ENCODE peak calls at places on chromosomes 1 and 21, in ten cellular contexts. R is stimulated activated CD4-positive, alpha-beta T cell treated with anti-CD3 and anti-CD28 coated beads, Interleukin-4, amount 100 ng/mL, for 1 hour; L is epithelial cell of proximal tubule; P is lung; B is AG10803; N is activated CD8-positive, alpha-beta memory T cell treated with anti-CD3 and anti-CD28 coated beads, Interleukin-2, amount 50 U/mL, for 48 hours; I is astrocyte; K is A549; A is RCC 7860; J is HCT116. E is an unnamed sample.

GRCh38 chr1:1677718-1678580 is 14.6 kb downstream of the SLC35E2B start:
- DNase-seq in J (no peak), R (peak), L (no peak), P (no peak), A (no peak), B (no peak), K (no peak), N (peak), I (no peak), E (no peak)

GRCh38 chr1:46606255-46606965 is 2.3 kb upstream of the MKNK1 start:
- DNase-seq in P (no peak), K (no peak), N (no peak), L (no peak), R (no peak), I (peak), J (no peak), B (no peak), A (peak), E (no peak)

GRCh38 chr1:212916395-212917133 is 33.8 kb upstream of the VASH2 start:
- DNase-seq in J (no peak), B (peak), P (peak), A (no peak), L (no peak), N (no peak), K (no peak), R (no peak), I (peak), E (no peak)

GRCh38 chr1:173187838-173188237 is 19.3 kb downstream of the TNFSF4 start:
- DNase-seq in J (no peak), P (no peak), N (no peak), R (no peak), L (no peak), A (no peak), K (no peak), I (no peak), B (no peak), E (no peak)

GRCh38 chr1:68116643-68117235 is 66.3 kb upstream of the DIRAS3 start:
- DNase-seq in N (peak), A (peak), P (peak), J (peak), B (peak), K (peak), R (peak), I (no peak), L (no peak), E (peak)

GRCh38 chr1:226956942-226957713 is 17.0 kb downstream of the COQ8A start:
- DNase-seq in N (no peak), K (no peak), P (no peak), I (no peak), J (no peak), A (no peak), R (no peak), L (no peak), B (no peak), E (no peak)

GRCh38 chr21:41634858-41635257 is 126.9 kb upstream of the TMPRSS2 start:
- DNase-seq in B (peak), N (no peak), K (no peak), R (no peak), L (no peak), P (no peak), A (peak), J (no peak), I (peak), E (no peak)

GRCh38 chr1:215151841-215152240 is 69.3 kb downstream of the KCNK2 start:
- DNase-seq in J (no peak), P (no peak), K (no peak), L (no peak), N (no peak), A (no peak), R (no peak), I (no peak), B (no peak), E (no peak)

GRCh38 chr1:218496561-218496960 is 151.4 kb downstream of the TGFB2 start:
- DNase-seq in N (no peak), A (peak), J (peak), P (no peak), L (peak), B (peak), R (no peak), I (peak), K (peak), E (no peak)

GRCh38 chr1:229280037-229280828 is 9.3 kb downstream of the RAB4A start:
- DNase-seq in P (no peak), J (no peak), N (no peak), I (no peak), L (no peak), R (no peak), B (no peak), A (no peak), K (no peak), E (no peak)

GRCh38 chr1:25099343-25099951 is 132.9 kb downstream of the SYF2 start:
- DNase-seq in J (no peak), N (no peak), P (no peak), K (no peak), A (no peak), B (no peak), L (no peak), R (no peak), I (no peak), E (no peak)

GRCh38 chr1:53038565-53038964 is 23.4 kb upstream of the PODN start:
- DNase-seq in N (no peak), K (no peak), P (no peak), B (no peak), L (no peak), J (no peak), A (no peak), R (no peak), I (no peak), E (no peak)

GRCh38 chr1:228284521-228284920 is 76.7 kb downstream of the OBSCN start:
- DNase-seq in B (no peak), L (no peak), R (no peak), P (no peak), J (no peak), N (peak), I (no peak), A (no peak), K (no peak), E (no peak)

GRCh38 chr21:34530264-34530663 is 18.3 kb upstream of the KCNE1 start:
- DNase-seq in N (no peak), B (peak), P (no peak), R (no peak), K (no peak), J (no peak), I (peak), L (no peak), A (peak), E (no peak)

GRCh38 chr1:155322571-155322952 is 1.9 kb downstream of the RUSC1 start:
- DNase-seq in A (no peak), R (no peak), L (no peak), I (no peak), K (no peak), B (no peak), J (no peak), N (peak), P (no peak), E (peak)

GRCh38 chr1:241118049-241118448 is 239.0 kb downstream of the RGS7 start:
- DNase-seq in N (no peak), B (no peak), R (no peak), L (no peak), P (no peak), K (no peak), J (no peak), I (peak), A (no peak), E (no peak)

GRCh38 chr1:236142358-236143103 is at the start of gene GPR137B:
- DNase-seq in R (peak), J (no peak), K (peak), L (no peak), P (no peak), B (peak), A (no peak), N (peak), I (peak), E (peak)

GRCh38 chr1:161115132-161115711 is 2.6 kb downstream of the PFDN2 start:
- DNase-seq in L (peak), I (peak), R (no peak), A (peak), B (peak), P (no peak), N (peak), K (peak), J (peak), E (no peak)

GRCh38 chr1:171852273-171852672 is 11.0 kb downstream of the DNM3 start:
- DNase-seq in R (no peak), L (no peak), J (no peak), B (peak), I (peak), N (no peak), P (no peak), A (no peak), K (no peak), E (no peak)

GRCh38 chr1:116134178-116134773 is 23.1 kb downstream of the MAB21L3 start:
- DNase-seq in A (no peak), K (no peak), I (no peak), N (no peak), L (no peak), P (no peak), R (no peak), B (no peak), J (peak), E (no peak)

GRCh38 chr1:223716302-223716862 is 4.0 kb downstream of the CAPN2 start:
- DNase-seq in R (no peak), N (no peak), A (no peak), I (no peak), P (no peak), B (peak), K (no peak), L (no peak), J (no peak), E (no peak)

GRCh38 chr1:114043046-114043445 is 63.8 kb downstream of the OLFML3 start:
- DNase-seq in J (no peak), I (no peak), N (no peak), A (no peak), B (no peak), P (no peak), R (no peak), K (no peak), L (no peak), E (no peak)

GRCh38 chr1:8059161-8059622 is 33.1 kb upstream of the ERRFI1 start:
- DNase-seq in K (no peak), P (no peak), L (no peak), J (no peak), I (peak), B (peak), R (no peak), N (no peak), A (peak), E (no peak)

GRCh38 chr1:27274204-27274603 is 39.8 kb downstream of the WDTC1 start:
- DNase-seq in R (no peak), N (no peak), I (no peak), K (no peak), P (no peak), J (no peak), L (no peak), A (no peak), B (no peak), E (no peak)

GRCh38 chr1:10897981-10898728 is 101.7 kb upstream of the CASZ1 start:
- DNase-seq in K (no peak), R (no peak), I (peak), L (no peak), N (no peak), B (peak), J (no peak), P (no peak), A (peak), E (no peak)